ENCODE peak calls at places on chromosomes 4 and X, in eight cellular contexts. X is A549, Q is lower leg skin, M is tibial nerve, Y is suprapubic skin, D is fibroblast of lung, A is kidney epithelial cell, N is fibroblast of mammary gland. O is an unnamed sample.

GRCh38 chrX:2327423-2327822 is 173.4 kb downstream of the DHRSX start:
- DNase-seq in X (no peak), Q (no peak), M (no peak), Y (no peak), D (no peak), A (no peak), N (no peak), O (no peak)

GRCh38 chr4:6180841-6181631 is 19.3 kb downstream of the JAKMIP1 start:
- DNase-seq in X (no peak), Q (no peak), M (no peak), Y (no peak), D (no peak), A (no peak), N (no peak), O (no peak)

GRCh38 chr4:98688416-98689290 is 30.2 kb upstream of the TSPAN5 start:
- DNase-seq in X (peak; percentile 5), Q (no peak), M (no peak), Y (no peak), D (peak; percentile 61), A (no peak), N (peak; percentile 80), O (peak; percentile 5)

GRCh38 chr4:10003666-10004065 is 17.6 kb downstream of the SLC2A9 start:
- DNase-seq in X (no peak), Q (no peak), M (no peak), Y (no peak), D (no peak), A (no peak), N (no peak), O (no peak)

GRCh38 chr4:38237139-38237538 is 276.9 kb downstream of the PTTG2 start:
- DNase-seq in X (no peak), Q (no peak), M (no peak), Y (no peak), D (peak; percentile 45), A (no peak), N (peak; percentile 60), O (peak; percentile 53)

GRCh38 chr4:90715242-90715641 is 588.0 kb downstream of the CCSER1 start:
- DNase-seq in X (no peak), Q (no peak), M (no peak), Y (no peak), D (no peak), A (no peak), N (no peak), O (no peak)

GRCh38 chr4:145956288-145956890 is 17.8 kb upstream of the ZNF827 start:
- DNase-seq in X (no peak), Q (no peak), M (peak; percentile 53), Y (no peak), D (peak; percentile 52), A (no peak), N (peak; percentile 56), O (no peak)

GRCh38 chrX:120791013-120791643 is 84.5 kb downstream of the CT47B1 start:
- DNase-seq in X (no peak), Q (peak; percentile 17), M (peak; percentile 24), Y (no peak), D (peak; percentile 84), A (peak; percentile 23), N (peak; percentile 87), O (no peak)

GRCh38 chrX:17596051-17596450 is 141.2 kb upstream of the SCML1 start:
- DNase-seq in X (no peak), Q (no peak), M (no peak), Y (no peak), D (no peak), A (peak; percentile 42), N (peak; percentile 18), O (no peak)

GRCh38 chr4:3781193-3781886 is 15.2 kb downstream of the ADRA2C start:
- DNase-seq in X (peak; percentile 25), Q (no peak), M (no peak), Y (no peak), D (no peak), A (no peak), N (peak; percentile 11), O (no peak)

GRCh38 chr4:185380320-185380719 is 15.4 kb downstream of the LRP2BP start:
- DNase-seq in X (no peak), Q (no peak), M (no peak), Y (no peak), D (no peak), A (no peak), N (no peak), O (no peak)

GRCh38 chrX:119272882-119273806 is 37.1 kb downstream of the PGRMC1 start:
- DNase-seq in X (no peak), Q (no peak), M (no peak), Y (no peak), D (peak; percentile 44), A (peak; percentile 19), N (peak; percentile 52), O (no peak)

GRCh38 chr4:30714408-30715031 is 5.6 kb upstream of the PCDH7 start:
- DNase-seq in X (peak; percentile 18), Q (no peak), M (peak; percentile 49), Y (no peak), D (peak; percentile 74), A (no peak), N (peak; percentile 55), O (no peak)

GRCh38 chr4:102612824-102613366 is 111.7 kb downstream of the NFKB1 start:
- DNase-seq in X (no peak), Q (no peak), M (no peak), Y (no peak), D (no peak), A (no peak), N (no peak), O (no peak)

GRCh38 chrX:152674135-152674534 is 24.5 kb upstream of the MAGEA3 start:
- DNase-seq in X (no peak), Q (no peak), M (no peak), Y (no peak), D (no peak), A (no peak), N (no peak), O (no peak)

GRCh38 chrX:139332441-139332840 is 198.1 kb upstream of the F9 start:
- DNase-seq in X (no peak), Q (no peak), M (no peak), Y (no peak), D (no peak), A (no peak), N (no peak), O (no peak)

GRCh38 chr4:184163813-184164212 is 53.9 kb downstream of the ENPP6 start:
- DNase-seq in X (peak; percentile 60), Q (no peak), M (peak; percentile 22), Y (no peak), D (peak; percentile 38), A (no peak), N (peak; percentile 21), O (no peak)

GRCh38 chr4:120718979-120719566 is 203.5 kb downstream of the PRDM5 start:
- DNase-seq in X (no peak), Q (no peak), M (no peak), Y (no peak), D (peak; percentile 60), A (no peak), N (peak; percentile 60), O (peak; percentile 10)
- TF ChIP-seq CTCF in X (peak; percentile 55), Q (no peak), M (peak; percentile 35), Y (peak; percentile 29), D (peak; percentile 89), A (peak; percentile 79), N (peak; percentile 92), O (peak; percentile 72)

GRCh38 chr4:35151816-35152572 is 1092.3 kb downstream of the ARAP2 start:
- DNase-seq in X (peak; percentile 3), Q (no peak), M (no peak), Y (no peak), D (no peak), A (no peak), N (no peak), O (no peak)
- TF ChIP-seq CTCF in X (peak; percentile 26), Q (no peak), M (no peak), Y (no peak), D (no peak), A (peak; percentile 39), N (no peak), O (no peak)

DNA sequence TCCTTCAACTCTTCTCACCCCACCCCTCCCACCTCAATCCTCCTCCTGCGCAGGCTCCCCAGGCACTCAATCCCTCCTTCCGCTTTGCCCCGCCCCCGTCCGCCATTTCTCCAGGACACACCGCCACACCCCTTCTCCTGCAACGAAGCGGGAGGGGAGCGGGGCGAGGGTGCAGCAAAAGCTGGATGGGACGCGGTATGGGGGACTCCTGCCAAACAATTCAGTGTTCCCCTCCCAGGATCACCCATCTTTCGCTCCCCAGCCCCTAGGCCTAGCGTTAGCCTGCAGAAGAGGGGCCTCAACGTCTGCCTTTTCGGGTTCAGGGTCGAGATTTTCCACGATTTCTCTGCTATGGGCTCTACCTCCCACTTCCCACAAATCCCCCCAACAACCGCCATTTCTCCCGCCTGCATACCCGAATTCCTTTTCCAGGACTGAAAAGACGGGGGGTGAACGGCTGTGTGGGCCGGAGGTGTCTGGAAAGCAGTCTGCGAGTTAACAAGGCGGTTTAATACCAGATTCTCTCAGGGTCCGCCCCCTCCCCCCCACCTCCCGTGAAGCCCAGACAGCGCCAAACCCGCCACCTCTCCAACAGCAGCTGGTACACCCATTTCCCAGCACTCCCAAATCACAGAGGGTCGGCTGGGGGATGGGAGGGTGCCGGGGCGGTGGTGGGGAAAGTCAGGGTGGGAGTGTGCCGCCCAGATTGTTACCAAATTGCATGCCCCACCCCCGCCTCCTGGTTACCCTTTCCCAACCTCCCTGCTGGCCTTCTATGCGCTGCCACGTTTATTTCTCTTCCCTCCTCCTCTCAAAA is 781 bp downstream of the ARMCX2 start:
- DNase-seq in X (peak; percentile 39), Q (peak; percentile 50), M (peak; percentile 65), Y (peak; percentile 82), D (peak; percentile 40), A (no peak), N (peak; percentile 36), O (no peak)
- TF ChIP-seq CTCF in X (no peak), Q (no peak), M (no peak), Y (no peak), D (no peak), A (no peak), N (no peak), O (no peak)

DNA sequence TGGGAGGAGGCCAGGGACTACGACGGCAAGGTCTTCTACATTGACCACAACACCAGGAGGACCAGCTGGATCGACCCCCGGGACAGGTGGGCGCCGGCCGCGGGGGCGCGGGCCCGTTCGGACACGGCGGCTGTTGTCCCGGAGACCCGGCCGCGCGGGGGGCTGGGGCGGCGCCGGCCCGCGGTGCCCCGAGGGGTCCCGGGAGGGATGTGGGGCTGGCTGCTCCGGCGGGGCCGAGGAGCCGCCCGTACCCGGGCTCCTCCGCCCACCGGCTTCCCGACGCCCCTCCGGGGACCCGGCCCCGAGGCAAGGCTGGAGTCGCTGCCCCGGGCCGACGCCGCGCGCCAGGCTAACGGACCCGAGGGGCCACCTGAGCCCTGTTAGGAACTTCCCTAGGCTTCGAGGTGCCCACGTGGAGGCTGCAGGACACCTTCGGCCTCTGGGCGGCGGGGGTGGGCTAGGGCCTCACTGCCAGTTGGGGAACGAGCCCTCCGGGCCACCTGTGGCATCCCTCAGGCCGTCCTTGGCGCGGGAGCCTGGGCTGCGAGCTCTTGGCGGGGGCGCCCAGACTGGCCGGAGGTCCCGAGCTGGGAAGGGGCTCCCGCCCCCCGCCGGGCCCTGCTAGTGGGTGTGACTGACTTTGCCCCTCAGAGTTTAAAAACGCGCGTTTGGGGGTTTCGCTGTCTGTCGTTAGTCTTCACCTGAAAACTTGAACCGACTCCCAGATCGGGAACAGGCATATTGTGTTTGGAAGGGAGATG is 660 bp downstream of the WWC2 start:
- DNase-seq in X (peak; percentile 38), Q (peak; percentile 19), M (no peak), Y (peak; percentile 77), D (no peak), A (no peak), N (no peak), O (no peak)
- TF ChIP-seq CTCF in X (no peak), Q (no peak), M (no peak), Y (no peak), D (no peak), A (peak; percentile 37), N (no peak), O (peak; percentile 28)

GRCh38 chrX:116480059-116480458 is 17.3 kb upstream of the CT83 start:
- DNase-seq in X (no peak), Q (no peak), M (no peak), Y (no peak), D (no peak), A (no peak), N (no peak), O (no peak)
- TF ChIP-seq CTCF in X (no peak), Q (no peak), M (no peak), Y (no peak), D (no peak), A (no peak), N (no peak), O (no peak)

O was measured in AG04449.